ENCODE peak calls at places on chromosomes 1 and 21, in six cellular contexts. N is astrocyte of the cerebellum; R is AG04450; E is CD8-positive, alpha-beta T cell; I is endothelial cell; G is pancreas. Q is an unnamed sample.

GRCh38 chr1:59516881-59517280 is 220.0 kb downstream of the FGGY start:
- DNase-seq in N (no peak), R (no peak), E (no peak), I (no peak), G (no peak), Q (no peak)

GRCh38 chr1:203521071-203521794 is 27.3 kb downstream of the OPTC start:
- DNase-seq in N (no peak), R (no peak), E (no peak), I (no peak), G (peak; percentile 61), Q (no peak)

GRCh38 chr1:32071758-32072621 is 749 bp upstream of the TMEM39B start:
- DNase-seq in N (no peak), R (peak; percentile 36), E (no peak), I (no peak), G (no peak), Q (no peak)

GRCh38 chr1:224406216-224406615 is 28.4 kb downstream of the WDR26 start:
- DNase-seq in N (no peak), R (no peak), E (no peak), I (no peak), G (no peak), Q (no peak)

GRCh38 chr1:10186453-10187319 is 23.7 kb upstream of the KIF1B start:
- DNase-seq in N (no peak), R (no peak), E (no peak), I (no peak), G (no peak), Q (no peak)

GRCh38 chr1:17866451-17867029 is 111.4 kb downstream of the ACTL8 start:
- DNase-seq in N (peak; percentile 44), R (peak; percentile 72), E (no peak), I (no peak), G (no peak), Q (peak; percentile 56)

GRCh38 chr1:247681288-247681897 is 1.9 kb upstream of the OR13G1 start:
- DNase-seq in N (peak; percentile 31), R (no peak), E (no peak), I (peak; percentile 63), G (peak; percentile 21), Q (no peak)

GRCh38 chr1:222276062-222276461 is 271.8 kb downstream of the HHIPL2 start:
- DNase-seq in N (no peak), R (no peak), E (no peak), I (no peak), G (no peak), Q (no peak)

GRCh38 chr1:182397653-182398388 is 2.6 kb downstream of the TEDDM1 start:
- DNase-seq in N (no peak), R (no peak), E (no peak), I (no peak), G (no peak), Q (no peak)

GRCh38 chr1:10848109-10848684 is 51.8 kb upstream of the CASZ1 start:
- DNase-seq in N (no peak), R (no peak), E (no peak), I (no peak), G (no peak), Q (no peak)

GRCh38 chr1:77347646-77348045 is 65.8 kb downstream of the AK5 start:
- DNase-seq in N (no peak), R (peak; percentile 48), E (no peak), I (no peak), G (no peak), Q (peak; percentile 45)

GRCh38 chr1:15153184-15153841 is at the start of gene TMEM51:
- DNase-seq in N (no peak), R (no peak), E (no peak), I (peak; percentile 90), G (peak; percentile 93), Q (no peak)

GRCh38 chr1:224333309-224333926 is 3.4 kb upstream of the NVL start:
- DNase-seq in N (peak; percentile 47), R (no peak), E (peak; percentile 22), I (peak; percentile 25), G (no peak), Q (peak; percentile 37)

GRCh38 chr1:181127898-181128453 is 39.5 kb downstream of the IER5 start:
- DNase-seq in N (no peak), R (no peak), E (no peak), I (no peak), G (no peak), Q (no peak)

GRCh38 chr1:179757958-179758357 is 14.9 kb downstream of the FAM163A start:
- DNase-seq in N (no peak), R (no peak), E (no peak), I (no peak), G (no peak), Q (no peak)

GRCh38 chr1:102891868-102892625 is 216.3 kb downstream of the COL11A1 start:
- DNase-seq in N (peak; percentile 26), R (no peak), E (no peak), I (no peak), G (no peak), Q (no peak)

GRCh38 chr1:155648207-155649147 is 38.5 kb downstream of the MSTO1 start:
- DNase-seq in N (peak; percentile 74), R (peak; percentile 77), E (no peak), I (peak; percentile 7), G (no peak), Q (peak; percentile 80)

GRCh38 chr21:36851121-36851520 is 115.3 kb downstream of the HLCS start:
- DNase-seq in N (no peak), R (no peak), E (no peak), I (no peak), G (no peak), Q (no peak)

GRCh38 chr1:67759692-67760029 is 73.6 kb downstream of the GNG12 start:
- DNase-seq in N (no peak), R (no peak), E (no peak), I (no peak), G (no peak), Q (no peak)

GRCh38 chr1:174074757-174075156 is 52.6 kb upstream of the RC3H1 start:
- DNase-seq in N (peak; percentile 11), R (peak; percentile 2), E (no peak), I (no peak), G (no peak), Q (no peak)

GRCh38 chr21:37039434-37040075 is 33.1 kb downstream of the RIPPLY3 start:
- DNase-seq in N (no peak), R (no peak), E (no peak), I (no peak), G (no peak), Q (no peak)

GRCh38 chr1:109777436-109777835 is 13.7 kb upstream of the EPS8L3 start:
- DNase-seq in N (no peak), R (no peak), E (no peak), I (no peak), G (no peak), Q (no peak)

GRCh38 chr1:74946389-74946788 is 187.8 kb upstream of the LHX8 start:
- DNase-seq in N (no peak), R (no peak), E (no peak), I (no peak), G (no peak), Q (no peak)

GRCh38 chr1:206911064-206911663 is 10.6 kb downstream of the FCMR start:
- DNase-seq in N (peak; percentile 65), R (no peak), E (no peak), I (peak; percentile 30), G (no peak), Q (no peak)

GRCh38 chr1:47844556-47844950 is 152.6 kb downstream of the TRABD2B start:
- DNase-seq in N (no peak), R (no peak), E (no peak), I (no peak), G (no peak), Q (no peak)

GRCh38 chr1:209937996-209938959 is at the start of gene SYT14:
- DNase-seq in N (no peak), R (no peak), E (no peak), I (peak; percentile 70), G (peak; percentile 28), Q (no peak)

GRCh38 chr1:184860985-184861754 is 106.5 kb upstream of the EDEM3 start:
- DNase-seq in N (no peak), R (no peak), E (no peak), I (no peak), G (peak; percentile 57), Q (no peak)

GRCh38 chr21:45138199-45139002 is 64.0 kb downstream of the ADARB1 start:
- DNase-seq in N (peak; percentile 37), R (no peak), E (peak; percentile 72), I (peak; percentile 83), G (peak; percentile 66), Q (no peak)

GRCh38 chr1:229538945-229539344 is 19.6 kb downstream of the ABCB10 start:
- DNase-seq in N (no peak), R (no peak), E (no peak), I (no peak), G (no peak), Q (no peak)
- TF ChIP-seq CTCF in N (no peak), R (no peak), E (no peak), I (no peak), G (no peak), Q (no peak)

GRCh38 chr1:27154991-27155781 is at the start of gene SLC9A1:
- DNase-seq in N (peak; percentile 73), R (peak; percentile 89), E (peak; percentile 90), I (peak; percentile 97), G (peak; percentile 97), Q (peak; percentile 92)
- TF ChIP-seq CTCF in N (peak; percentile 88), R (peak; percentile 81), E (peak; percentile 82), I (peak; percentile 45), G (peak; percentile 53), Q (peak; percentile 82)

GRCh38 chr1:114091711-114092110 is 62.0 kb downstream of the SYT6 start:
- DNase-seq in N (no peak), R (no peak), E (no peak), I (no peak), G (no peak), Q (no peak)

GRCh38 chr1:114092118-114092517 is 61.6 kb downstream of the SYT6 start:
- DNase-seq in N (no peak), R (no peak), E (no peak), I (no peak), G (no peak), Q (no peak)

GRCh38 chr1:114094303-114094663 is 59.4 kb downstream of the SYT6 start:
- DNase-seq in N (peak; percentile 5), R (no peak), E (no peak), I (no peak), G (no peak), Q (no peak)

GRCh38 chr1:114094675-114095074 is 59.0 kb downstream of the SYT6 start:
- DNase-seq in N (no peak), R (no peak), E (no peak), I (no peak), G (no peak), Q (no peak)

GRCh38 chr1:114093624-114094302 is 59.9 kb downstream of the SYT6 start:
- DNase-seq in N (peak; percentile 15), R (no peak), E (no peak), I (no peak), G (no peak), Q (peak; percentile 9)
- TF ChIP-seq CTCF in N (peak; percentile 18), R (no peak), E (no peak), I (no peak), G (no peak), Q (peak; percentile 37)

GRCh38 chr1:196609114-196609737 is 986 bp upstream of the KCNT2 start:
- DNase-seq in N (peak; percentile 18), R (no peak), E (no peak), I (peak; percentile 33), G (no peak), Q (peak; percentile 6)
- TF ChIP-seq CTCF in N (no peak), R (no peak), E (no peak), I (no peak), G (no peak), Q (peak; percentile 28)